ENCODE peak calls at places on chromosomes 13 and 19, in eight cellular contexts. Z is suprapubic skin; C is lung; L is heart left ventricle; H is brain microvascular endothelial cell; N is GM23338; P is CD8-positive, alpha-beta T cell; G is stomach. E is an unnamed sample. For H3K36me3, the result is how much of the 10 kb centered on the place peaks cover.

GRCh38 chr19:38281820-38282566 is 17.6 kb downstream of the SPINT2 start:
- DNase-seq in N (no peak), Z (no peak), G (no peak), P (no peak), C (no peak), H (no peak), L (no peak), E (no peak)

GRCh38 chr19:43784251-43784980 is 3.6 kb upstream of the KCNN4 start:
- DNase-seq in L (peak), Z (no peak), N (no peak), G (peak), H (peak), C (no peak), P (no peak), E (no peak)

GRCh38 chr13:26540319-26540718 is 17.2 kb upstream of the WASF3 start:
- DNase-seq in Z (no peak), H (no peak), N (no peak), G (no peak), P (no peak), L (no peak), C (no peak), E (no peak)

GRCh38 chr19:54518844-54519243 is 16.2 kb downstream of the LAIR2 start:
- DNase-seq in L (no peak), G (no peak), N (no peak), C (no peak), H (no peak), P (no peak), Z (no peak), E (no peak)

GRCh38 chr13:101415358-101416174 is 742 bp downstream of the NALCN start:
- DNase-seq in L (peak), G (no peak), N (peak), H (no peak), C (no peak), Z (no peak), P (no peak), E (no peak)

GRCh38 chr13:46968450-46968849 is 71.6 kb upstream of the HTR2A start:
- DNase-seq in L (no peak), P (no peak), C (no peak), Z (no peak), G (no peak), N (no peak), H (no peak), E (no peak)

GRCh38 chr19:543912-544608 is at the start of gene GZMM:
- DNase-seq in H (no peak), L (no peak), C (no peak), G (no peak), P (peak), N (no peak), Z (no peak), E (no peak)

GRCh38 chr13:78022164-78022877 is 103.7 kb upstream of the EDNRB start:
- DNase-seq in P (no peak), C (no peak), N (no peak), G (peak), H (peak), L (peak), Z (no peak), E (no peak)

GRCh38 chr19:2032296-2032941 is 16.9 kb upstream of the BTBD2 start:
- DNase-seq in C (peak), L (peak), N (no peak), Z (peak), G (peak), P (no peak), H (peak), E (peak)

GRCh38 chr13:29849731-29850212 is 645 bp downstream of the UBL3 start:
- DNase-seq in P (no peak), N (peak), L (peak), H (peak), Z (peak), G (peak), C (peak), E (no peak)

GRCh38 chr13:20460744-20461143 is 64.9 kb downstream of the CRYL1 start:
- DNase-seq in N (peak), C (no peak), G (no peak), H (no peak), Z (no peak), P (no peak), L (no peak), E (no peak)

GRCh38 chr19:28883241-28883693 is 329.7 kb downstream of the UQCRFS1 start:
- DNase-seq in Z (no peak), L (peak), P (no peak), G (no peak), C (no peak), H (no peak), N (peak), E (no peak)

GRCh38 chr19:13033244-13033643 is 38.0 kb downstream of the NFIX start:
- DNase-seq in L (peak), P (no peak), H (no peak), G (no peak), Z (no peak), C (no peak), N (no peak), E (no peak)
- TF ChIP-seq CTCF in L (no peak), P (no peak), H (peak), G (no peak), Z (no peak), C (no peak), N (peak), E (no peak)

DNA sequence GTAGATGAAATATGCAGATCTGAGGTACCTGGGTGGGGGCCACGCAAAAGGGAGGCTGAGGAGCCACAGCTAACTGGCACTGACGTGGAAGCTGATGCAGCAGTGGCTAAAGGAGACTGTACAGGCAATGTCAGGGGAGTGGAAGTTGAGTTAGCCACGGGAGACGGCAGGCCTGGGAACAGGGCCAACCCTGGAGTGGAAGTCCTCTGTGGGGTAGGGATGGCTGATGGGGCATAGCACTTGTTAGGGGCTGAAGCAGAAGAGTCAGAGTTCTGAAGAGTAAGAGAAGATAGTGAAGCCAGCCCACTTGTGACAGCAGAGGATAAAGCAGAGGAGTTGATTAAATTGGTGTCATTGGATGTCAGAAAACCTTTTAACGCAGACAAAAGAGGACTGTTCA is 22.8 kb upstream of the STOML3 start:
- DNase-seq in G (no peak), P (no peak), N (no peak), H (no peak), Z (no peak), L (no peak), C (no peak), E (no peak)
- H3K36me3 ChIP-seq in G (half or more), P (under half), N (under half), H (under half), Z (half or more), L (half or more), C (under half), E (under half)

DNA sequence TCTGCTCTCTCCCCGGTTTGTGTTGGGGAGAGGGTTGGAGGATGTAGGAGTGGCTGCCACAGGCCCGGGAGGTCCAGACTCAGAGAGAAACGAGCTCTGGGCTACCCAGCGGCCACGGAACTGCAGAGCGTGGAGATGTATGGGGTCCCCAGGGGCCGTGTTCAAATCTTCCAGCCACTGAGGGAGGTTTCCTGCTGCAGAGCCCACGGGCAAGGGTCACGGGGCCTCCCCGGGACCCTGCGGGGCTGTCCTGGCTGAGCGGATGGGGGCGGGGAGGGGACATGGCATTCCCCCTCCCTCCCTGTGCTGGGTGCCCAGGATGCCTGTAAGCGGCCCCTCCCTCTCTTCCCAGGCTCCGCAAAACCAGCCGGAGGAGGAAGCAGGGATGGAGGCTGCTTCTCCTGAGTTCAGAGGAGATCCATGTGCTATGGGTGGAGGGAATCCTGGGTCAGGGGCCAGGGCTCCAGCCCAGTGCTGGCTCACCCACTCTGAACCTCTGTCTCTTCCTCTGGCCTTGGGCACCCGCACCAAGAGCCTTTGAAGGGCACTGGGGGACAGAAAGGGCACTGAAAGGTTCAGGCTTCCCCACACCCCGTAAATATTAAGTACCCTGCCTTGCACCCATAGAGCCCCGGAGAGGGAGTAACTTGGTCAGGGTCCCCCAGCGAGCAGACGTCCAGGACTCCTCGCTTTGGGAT is 22.6 kb downstream of the SMIM24 start:
- DNase-seq in N (peak), G (no peak), L (no peak), C (no peak), P (no peak), H (no peak), Z (no peak), E (no peak)
- H3K27ac ChIP-seq in N (no peak), G (peak), L (peak), C (peak), P (no peak), H (peak), Z (peak), E (peak)

GRCh38 chr13:43132228-43132627 is 108.8 kb downstream of the DNAJC15 start:
- DNase-seq in Z (no peak), G (peak), N (peak), L (no peak), H (peak), C (no peak), P (no peak), E (no peak)
- TF ChIP-seq CTCF in Z (no peak), G (no peak), N (peak), L (peak), H (peak), C (peak), P (no peak), E (no peak)

GRCh38 chr19:58084596-58085347 is 13.3 kb downstream of the ZSCAN18 start:
- DNase-seq in Z (no peak), P (no peak), N (peak), L (no peak), G (no peak), H (no peak), C (no peak), E (no peak)
- H3K36me3 ChIP-seq in Z (half or more), P (under half), N (under half), L (half or more), G (half or more), H (under half), C (under half), E (half or more)

GRCh38 chr13:75761373-75761772 is 125.2 kb downstream of the LMO7 start:
- DNase-seq in N (no peak), L (no peak), P (no peak), C (no peak), G (no peak), Z (no peak), H (no peak), E (no peak)

GRCh38 chr13:75759531-75759930 is 123.4 kb downstream of the LMO7 start:
- DNase-seq in C (no peak), H (no peak), G (no peak), P (no peak), Z (no peak), N (no peak), L (no peak), E (no peak)

GRCh38 chr13:75762066-75762937 is 126.2 kb downstream of the LMO7 start:
- DNase-seq in Z (no peak), P (no peak), G (peak), H (no peak), N (no peak), C (peak), L (no peak), E (no peak)

GRCh38 chr13:75762967-75763366 is 126.8 kb downstream of the LMO7 start:
- DNase-seq in C (no peak), G (no peak), H (no peak), Z (no peak), L (no peak), P (no peak), N (no peak), E (no peak)

GRCh38 chr13:75760182-75760981 is 124.3 kb downstream of the LMO7 start:
- DNase-seq in C (peak), Z (no peak), H (no peak), L (peak), G (peak), N (no peak), P (no peak), E (no peak)
- H3K27ac ChIP-seq in C (peak), Z (peak), H (no peak), L (peak), G (peak), N (no peak), P (peak), E (peak)

GRCh38 chr13:62544928-62545327 is 1129.3 kb upstream of the PCDH20 start:
- DNase-seq in L (no peak), P (no peak), H (no peak), Z (no peak), G (no peak), N (peak), C (no peak), E (no peak)
- TF ChIP-seq CTCF in L (no peak), P (no peak), H (peak), Z (no peak), G (no peak), N (no peak), C (no peak), E (no peak)

GRCh38 chr19:15169541-15170285 is 31.1 kb downstream of the NOTCH3 start:
- DNase-seq in C (no peak), L (no peak), Z (no peak), N (no peak), H (no peak), G (no peak), P (no peak), E (no peak)

GRCh38 chr19:15161028-15161984 is 39.5 kb downstream of the NOTCH3 start:
- DNase-seq in G (no peak), N (peak), C (no peak), H (no peak), P (no peak), Z (no peak), L (no peak), E (no peak)

GRCh38 chr19:15170345-15170744 is 30.4 kb downstream of the NOTCH3 start:
- DNase-seq in H (no peak), N (peak), Z (no peak), L (no peak), P (no peak), G (no peak), C (no peak), E (no peak)

DNA sequence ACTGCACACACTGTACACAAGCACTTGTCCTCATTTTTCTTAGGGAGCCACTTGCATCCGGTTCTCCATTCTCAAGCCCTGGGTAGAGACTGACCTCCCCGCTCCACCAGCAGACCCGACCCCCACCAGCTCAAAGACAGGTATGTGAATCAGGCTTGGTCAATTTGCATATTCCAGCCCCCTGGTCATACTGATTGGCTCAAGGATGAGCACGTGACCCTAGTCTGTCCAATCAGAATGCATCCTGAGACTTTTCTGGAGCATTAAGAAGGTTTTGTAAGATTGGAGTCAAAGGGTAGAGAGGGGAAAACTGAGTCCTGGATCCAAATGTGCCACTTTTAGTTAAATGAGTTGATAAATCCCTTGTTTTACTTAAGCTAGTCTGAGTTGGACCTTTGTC is 34.1 kb downstream of the NOTCH3 start:
- DNase-seq in H (no peak), L (no peak), P (no peak), N (peak), Z (no peak), G (no peak), C (no peak), E (no peak)
- H3K36me3 ChIP-seq in H (half or more), L (half or more), P (under half), N (under half), Z (half or more), G (under half), C (under half), E (half or more)

DNA sequence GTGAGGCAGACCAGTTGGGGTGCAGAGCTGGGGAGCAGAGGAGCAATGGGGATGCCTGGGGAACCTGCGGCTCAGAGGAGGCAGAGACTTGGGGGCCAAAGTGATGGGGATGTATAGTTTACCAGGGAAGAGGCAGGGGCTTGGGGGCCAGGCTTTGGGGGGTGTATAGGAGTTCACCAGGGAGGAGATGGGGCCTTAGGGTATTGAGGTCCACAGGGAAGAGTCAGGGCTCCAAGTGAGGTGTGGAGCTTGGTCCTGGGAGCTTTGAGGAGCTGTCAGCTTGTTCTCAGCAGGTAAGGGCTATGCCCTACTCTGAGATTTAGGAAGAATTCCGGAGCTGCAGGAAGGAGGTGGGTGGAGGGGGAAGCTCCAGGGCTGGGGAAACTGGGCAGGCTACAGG is 10.8 kb downstream of the TNFAIP8L1 start:
- DNase-seq in Z (no peak), H (no peak), N (no peak), P (no peak), C (no peak), G (no peak), L (no peak), E (no peak)
- H3K27ac ChIP-seq in Z (no peak), H (no peak), N (no peak), P (no peak), C (no peak), G (no peak), L (peak), E (no peak)

E was measured in esophagus squamous epithelium.